ENCODE peak calls at places on chromosomes 6 and 20, in eight cellular contexts. One of them, this sample, is unnamed.
A peak's percentile ranks its signal among the peaks of the same experiment; 100 is the strongest.

GRCh38 chr6:160261991-160262718 is 3.5 kb upstream of the SLC22A2 start:
- DNase-seq in fibroblast of mammary gland: no peak
- DNase-seq in GM12891: no peak
- DNase-seq in colonic mucosa: peak; percentile 16
- DNase-seq in HS-5: no peak
- DNase-seq in stimulated activated CD4-positive, alpha-beta T cell treated with anti-CD3 and anti-CD28 coated beads, Interleukin-12 subunit alpha, Interleukin-12 subunit beta, amount 100 ng/mL, for 4 hours: no peak
- DNase-seq in Panc1: no peak
- DNase-seq in HS-27A: no peak
- DNase-seq in this sample: no peak

GRCh38 chr6:57313711-57314471 is 3.5 kb upstream of the PRIM2 start:
- DNase-seq in fibroblast of mammary gland: peak; percentile 99
- DNase-seq in GM12891: no peak
- DNase-seq in colonic mucosa: peak; percentile 45
- DNase-seq in HS-5: peak; percentile 99
- DNase-seq in stimulated activated CD4-positive, alpha-beta T cell treated with anti-CD3 and anti-CD28 coated beads, Interleukin-12 subunit alpha, Interleukin-12 subunit beta, amount 100 ng/mL, for 4 hours: no peak
- DNase-seq in Panc1: peak; percentile 94
- DNase-seq in HS-27A: peak; percentile 91
- DNase-seq in this sample: no peak

GRCh38 chr6:112939543-112939942 is 592.4 kb downstream of the RFPL4B start:
- DNase-seq in fibroblast of mammary gland: no peak
- DNase-seq in GM12891: no peak
- DNase-seq in colonic mucosa: no peak
- DNase-seq in HS-5: no peak
- DNase-seq in stimulated activated CD4-positive, alpha-beta T cell treated with anti-CD3 and anti-CD28 coated beads, Interleukin-12 subunit alpha, Interleukin-12 subunit beta, amount 100 ng/mL, for 4 hours: no peak
- DNase-seq in Panc1: no peak
- DNase-seq in HS-27A: no peak
- DNase-seq in this sample: no peak

GRCh38 chr6:117441824-117442264 is 16.1 kb upstream of the ROS1 start:
- DNase-seq in fibroblast of mammary gland: peak; percentile 88
- DNase-seq in GM12891: no peak
- DNase-seq in colonic mucosa: no peak
- DNase-seq in HS-5: peak; percentile 33
- DNase-seq in stimulated activated CD4-positive, alpha-beta T cell treated with anti-CD3 and anti-CD28 coated beads, Interleukin-12 subunit alpha, Interleukin-12 subunit beta, amount 100 ng/mL, for 4 hours: no peak
- DNase-seq in Panc1: no peak
- DNase-seq in HS-27A: no peak
- DNase-seq in this sample: no peak

GRCh38 chr6:97440590-97441176 is 157.7 kb upstream of the MMS22L start:
- DNase-seq in fibroblast of mammary gland: peak; percentile 33
- DNase-seq in GM12891: no peak
- DNase-seq in colonic mucosa: no peak
- DNase-seq in HS-5: peak; percentile 18
- DNase-seq in stimulated activated CD4-positive, alpha-beta T cell treated with anti-CD3 and anti-CD28 coated beads, Interleukin-12 subunit alpha, Interleukin-12 subunit beta, amount 100 ng/mL, for 4 hours: no peak
- DNase-seq in Panc1: peak; percentile 12
- DNase-seq in HS-27A: no peak
- DNase-seq in this sample: no peak

GRCh38 chr6:159935633-159936032 is 33.2 kb upstream of the IGF2R start:
- DNase-seq in fibroblast of mammary gland: peak; percentile 77
- DNase-seq in GM12891: no peak
- DNase-seq in colonic mucosa: no peak
- DNase-seq in HS-5: no peak
- DNase-seq in stimulated activated CD4-positive, alpha-beta T cell treated with anti-CD3 and anti-CD28 coated beads, Interleukin-12 subunit alpha, Interleukin-12 subunit beta, amount 100 ng/mL, for 4 hours: no peak
- DNase-seq in Panc1: no peak
- DNase-seq in HS-27A: no peak
- DNase-seq in this sample: no peak

GRCh38 chr20:43762911-43763310 is 36.1 kb upstream of the GTSF1L start:
- DNase-seq in fibroblast of mammary gland: no peak
- DNase-seq in GM12891: no peak
- DNase-seq in colonic mucosa: no peak
- DNase-seq in HS-5: no peak
- DNase-seq in stimulated activated CD4-positive, alpha-beta T cell treated with anti-CD3 and anti-CD28 coated beads, Interleukin-12 subunit alpha, Interleukin-12 subunit beta, amount 100 ng/mL, for 4 hours: no peak
- DNase-seq in Panc1: no peak
- DNase-seq in HS-27A: no peak
- DNase-seq in this sample: no peak

GRCh38 chr6:161271343-161272019 is 2.4 kb downstream of the AGPAT4 start:
- DNase-seq in fibroblast of mammary gland: no peak
- DNase-seq in GM12891: no peak
- DNase-seq in colonic mucosa: peak; percentile 53
- DNase-seq in HS-5: no peak
- DNase-seq in stimulated activated CD4-positive, alpha-beta T cell treated with anti-CD3 and anti-CD28 coated beads, Interleukin-12 subunit alpha, Interleukin-12 subunit beta, amount 100 ng/mL, for 4 hours: no peak
- DNase-seq in Panc1: no peak
- DNase-seq in HS-27A: no peak
- DNase-seq in this sample: no peak

GRCh38 chr20:46695888-46696287 is 6.6 kb upstream of the TP53RK start:
- DNase-seq in fibroblast of mammary gland: no peak
- DNase-seq in GM12891: no peak
- DNase-seq in colonic mucosa: no peak
- DNase-seq in HS-5: no peak
- DNase-seq in stimulated activated CD4-positive, alpha-beta T cell treated with anti-CD3 and anti-CD28 coated beads, Interleukin-12 subunit alpha, Interleukin-12 subunit beta, amount 100 ng/mL, for 4 hours: no peak
- DNase-seq in Panc1: no peak
- DNase-seq in HS-27A: no peak
- DNase-seq in this sample: no peak

GRCh38 chr6:130970839-130971410 is 92.1 kb downstream of the EPB41L2 start:
- DNase-seq in fibroblast of mammary gland: no peak
- DNase-seq in GM12891: no peak
- DNase-seq in colonic mucosa: no peak
- DNase-seq in HS-5: no peak
- DNase-seq in stimulated activated CD4-positive, alpha-beta T cell treated with anti-CD3 and anti-CD28 coated beads, Interleukin-12 subunit alpha, Interleukin-12 subunit beta, amount 100 ng/mL, for 4 hours: no peak
- DNase-seq in Panc1: no peak
- DNase-seq in HS-27A: no peak
- DNase-seq in this sample: no peak

GRCh38 chr6:155078331-155078745 is 83.2 kb downstream of the TIAM2 start:
- DNase-seq in fibroblast of mammary gland: no peak
- DNase-seq in GM12891: no peak
- DNase-seq in colonic mucosa: no peak
- DNase-seq in HS-5: no peak
- DNase-seq in stimulated activated CD4-positive, alpha-beta T cell treated with anti-CD3 and anti-CD28 coated beads, Interleukin-12 subunit alpha, Interleukin-12 subunit beta, amount 100 ng/mL, for 4 hours: no peak
- DNase-seq in Panc1: no peak
- DNase-seq in HS-27A: no peak
- DNase-seq in this sample: no peak

This sample was measured in GM12892.